ENCODE peak calls at places on chromosome 1, in nine cellular contexts. M is GM23248, T is neural progenitor cell, Z is hepatocyte, W is PC-3, O is OCI-LY7, F is MM.1S, I is SK-N-SH, G is HCT116. E is an unnamed sample.
A peak's percentile ranks its signal among the peaks of the same experiment; 100 is the strongest.

GRCh38 chr1:115227683-115228082 is 110.4 kb downstream of the NGF start:
- DNase-seq in G (no peak), Z (no peak), M (peak; percentile 56), O (no peak), W (no peak), F (no peak), T (no peak), I (no peak), E (no peak)

GRCh38 chr1:53545663-53546408 is 86.6 kb downstream of the DMRTB1 start:
- DNase-seq in Z (no peak), O (no peak), W (no peak), M (peak; percentile 80), G (no peak), I (peak; percentile 27), T (no peak), F (no peak), E (no peak)

GRCh38 chr1:184036517-184036949 is 995 bp downstream of the COLGALT2 start:
- DNase-seq in I (peak; percentile 80), Z (no peak), O (no peak), F (no peak), W (no peak), T (peak; percentile 69), G (no peak), M (peak; percentile 45), E (peak; percentile 74)

GRCh38 chr1:240091614-240092300 is at the start of gene FMN2:
- DNase-seq in O (no peak), M (peak; percentile 80), T (peak; percentile 88), Z (peak; percentile 39), G (no peak), W (peak; percentile 75), I (peak; percentile 94), F (peak; percentile 58), E (peak; percentile 78)

GRCh38 chr1:109148838-109149555 is 35.1 kb downstream of the ELAPOR1 start:
- DNase-seq in M (peak; percentile 34), W (no peak), F (no peak), G (no peak), T (peak; percentile 42), I (no peak), O (no peak), Z (peak; percentile 37), E (no peak)

GRCh38 chr1:108871050-108871724 is 5.6 kb upstream of the GPSM2 start:
- DNase-seq in F (no peak), G (no peak), W (no peak), O (no peak), I (no peak), T (no peak), M (no peak), Z (no peak), E (no peak)

GRCh38 chr1:226082959-226083302 is 20.4 kb downstream of the H3-3A start:
- DNase-seq in W (peak; percentile 58), Z (peak; percentile 70), T (peak; percentile 76), O (peak; percentile 30), M (peak; percentile 83), I (peak; percentile 87), F (peak; percentile 49), G (no peak), E (peak; percentile 73)

GRCh38 chr1:235923466-235924008 is 56.8 kb upstream of the LYST start:
- DNase-seq in I (no peak), Z (peak; percentile 28), F (peak; percentile 86), M (no peak), G (no peak), O (no peak), W (peak; percentile 69), T (no peak), E (no peak)

GRCh38 chr1:194873328-194873923 is 1687.0 kb upstream of the B3GALT2 start:
- DNase-seq in T (no peak), M (no peak), I (no peak), Z (no peak), O (no peak), W (peak; percentile 7), F (no peak), G (peak; percentile 18), E (no peak)

GRCh38 chr1:171610385-171610784 is 11.7 kb upstream of the MYOCOS start:
- DNase-seq in G (no peak), T (no peak), Z (no peak), M (peak; percentile 77), I (no peak), O (no peak), W (no peak), F (no peak), E (no peak)

GRCh38 chr1:205933672-205934618 is 9.3 kb downstream of the SLC26A9 start:
- DNase-seq in M (peak; percentile 90), Z (peak; percentile 71), T (peak; percentile 37), F (no peak), I (no peak), G (no peak), W (peak; percentile 78), O (no peak), E (no peak)

GRCh38 chr1:32861904-32862698 is 8.6 kb downstream of the FNDC5 start:
- DNase-seq in F (no peak), G (no peak), Z (no peak), O (no peak), T (no peak), W (no peak), M (peak; percentile 39), I (no peak), E (no peak)

GRCh38 chr1:203289982-203290260 is 15.4 kb upstream of the BTG2 start:
- DNase-seq in O (no peak), F (no peak), Z (no peak), T (no peak), G (no peak), M (no peak), W (no peak), I (no peak), E (no peak)

GRCh38 chr1:2415801-2416208 is 3.4 kb upstream of the PEX10 start:
- DNase-seq in Z (no peak), G (no peak), M (no peak), W (peak; percentile 73), F (peak; percentile 55), T (no peak), I (no peak), O (peak; percentile 73), E (no peak)

GRCh38 chr1:82086739-82087138 is 286.0 kb downstream of the ADGRL2 start:
- DNase-seq in W (no peak), F (no peak), O (no peak), T (no peak), G (no peak), Z (no peak), M (peak; percentile 4), I (no peak), E (no peak)

GRCh38 chr1:42844592-42845140 is 1.7 kb upstream of the ZNF691 start:
- DNase-seq in I (no peak), O (no peak), F (no peak), G (no peak), T (no peak), M (peak; percentile 70), W (no peak), Z (no peak), E (no peak)

GRCh38 chr1:6800728-6801127 is 15.5 kb downstream of the CAMTA1 start:
- DNase-seq in G (no peak), M (peak; percentile 75), O (no peak), T (no peak), I (no peak), W (no peak), F (no peak), Z (no peak), E (no peak)

GRCh38 chr1:54461731-54462596 is 55.8 kb upstream of the SSBP3 start:
- DNase-seq in I (peak; percentile 28), M (no peak), T (no peak), W (no peak), O (no peak), F (no peak), Z (no peak), G (no peak), E (no peak)

GRCh38 chr1:111505641-111506119 is 2.2 kb upstream of the ADORA3 start:
- DNase-seq in F (peak; percentile 21), I (no peak), O (peak; percentile 88), G (no peak), Z (peak; percentile 2), W (no peak), M (no peak), T (no peak), E (no peak)

GRCh38 chr1:2315711-2316450 is 75.5 kb downstream of the MORN1 start:
- DNase-seq in F (no peak), M (no peak), Z (no peak), G (no peak), W (no peak), O (no peak), I (peak; percentile 67), T (no peak), E (no peak)

GRCh38 chr1:166975361-166976129 is at the start of gene ILDR2:
- DNase-seq in O (peak; percentile 68), W (peak; percentile 10), G (peak; percentile 8), M (peak; percentile 42), T (peak; percentile 82), F (peak; percentile 79), Z (peak; percentile 65), I (peak; percentile 78), E (peak; percentile 81)

GRCh38 chr1:173042806-173043205 is 7.9 kb downstream of the TNFSF18 start:
- DNase-seq in I (no peak), M (no peak), G (peak; percentile 69), F (no peak), O (no peak), W (peak; percentile 62), Z (no peak), T (no peak), E (peak; percentile 1)

GRCh38 chr1:183023146-183023600 is at the start of gene LAMC1:
- DNase-seq in F (peak; percentile 63), T (peak; percentile 97), G (no peak), O (peak; percentile 84), Z (peak; percentile 95), M (peak; percentile 93), I (peak; percentile 97), W (peak; percentile 58), E (peak; percentile 95)

GRCh38 chr1:27979151-27979858 is 19.5 kb downstream of the XKR8 start:
- DNase-seq in Z (peak; percentile 74), T (peak; percentile 38), W (peak; percentile 75), O (peak; percentile 70), G (peak; percentile 35), I (no peak), M (peak; percentile 88), F (peak; percentile 52), E (peak; percentile 57)
- TF ChIP-seq EZH2phosphoT487 in Z (no peak), T (no peak), W (no peak), O (no peak), G (no peak), I (no peak), M (no peak), F (no peak), E (no peak)

GRCh38 chr1:46622341-46622740 is 5.7 kb upstream of the MOB3C start:
- DNase-seq in O (peak; percentile 8), G (no peak), M (peak; percentile 73), T (no peak), F (peak; percentile 32), W (peak; percentile 64), I (no peak), Z (no peak), E (peak; percentile 76)
- TF ChIP-seq EZH2phosphoT487 in O (no peak), G (no peak), M (no peak), T (no peak), F (no peak), W (no peak), I (no peak), Z (no peak), E (no peak)

GRCh38 chr1:69930396-69930795 is 275.0 kb downstream of the LRRC40 start:
- DNase-seq in M (no peak), I (no peak), Z (no peak), F (no peak), O (no peak), W (no peak), T (no peak), G (no peak), E (no peak)
- TF ChIP-seq EZH2phosphoT487 in M (no peak), I (no peak), Z (no peak), F (no peak), O (no peak), W (no peak), T (no peak), G (no peak), E (no peak)

GRCh38 chr1:100921110-100921706 is 25.3 kb downstream of the SLC30A7 start:
- DNase-seq in Z (peak; percentile 68), W (peak; percentile 79), G (peak; percentile 22), T (peak; percentile 69), I (peak; percentile 44), M (peak; percentile 65), O (peak; percentile 75), F (peak; percentile 22), E (peak; percentile 76)
- TF ChIP-seq EZH2phosphoT487 in Z (no peak), W (no peak), G (no peak), T (no peak), I (no peak), M (no peak), O (no peak), F (no peak), E (no peak)

E was measured in GM23338.